ENCODE peak calls at places on chromosomes 11 and 22, in four cellular contexts. One of them, this sample, is unnamed.

GRCh38 chr11:22539851-22540376 is 85.7 kb downstream of the FANCF start:
- DNase-seq in GM12878: no peak
- DNase-seq in HL-60: no peak
- DNase-seq in K562: no peak
- DNase-seq in this sample: no peak

GRCh38 chr22:44049369-44050231 is 25.5 kb downstream of the PARVB start:
- DNase-seq in GM12878: no peak
- DNase-seq in HL-60: no peak
- DNase-seq in K562: no peak
- DNase-seq in this sample: no peak

GRCh38 chr11:132200303-132200936 is 830.0 kb downstream of the NTM start:
- DNase-seq in GM12878: no peak
- DNase-seq in HL-60: no peak
- DNase-seq in K562: no peak
- DNase-seq in this sample: no peak

GRCh38 chr11:70739811-70740474 is 341.6 kb downstream of the CTTN start:
- DNase-seq in GM12878: no peak
- DNase-seq in HL-60: no peak
- DNase-seq in K562: no peak
- DNase-seq in this sample: no peak

GRCh38 chr22:24706732-24707476 is 67.6 kb downstream of the PIWIL3 start:
- DNase-seq in GM12878: no peak
- DNase-seq in HL-60: no peak
- DNase-seq in K562: no peak
- DNase-seq in this sample: no peak

GRCh38 chr11:79088967-79089366 is 351.9 kb downstream of the TENM4 start:
- DNase-seq in GM12878: no peak
- DNase-seq in HL-60: no peak
- DNase-seq in K562: no peak
- DNase-seq in this sample: no peak

GRCh38 chr11:1073261-1073724 is 1.4 kb upstream of the MUC2 start:
- DNase-seq in GM12878: no peak
- DNase-seq in HL-60: peak
- DNase-seq in K562: no peak
- DNase-seq in this sample: no peak

GRCh38 chr11:71325418-71326327 is 73.3 kb upstream of the SHANK2 start:
- DNase-seq in GM12878: no peak
- DNase-seq in HL-60: no peak
- DNase-seq in K562: no peak
- DNase-seq in this sample: no peak

GRCh38 chr22:21043856-21044535 is 1.8 kb upstream of the LRRC74B start:
- DNase-seq in GM12878: no peak
- DNase-seq in HL-60: no peak
- DNase-seq in K562: no peak
- DNase-seq in this sample: no peak

GRCh38 chr11:131682373-131683015 is 312.1 kb downstream of the NTM start:
- DNase-seq in GM12878: no peak
- DNase-seq in HL-60: no peak
- DNase-seq in K562: no peak
- DNase-seq in this sample: no peak

GRCh38 chr11:45885274-45885920 is at the start of gene MAPK8IP1:
- DNase-seq in GM12878: no peak
- DNase-seq in HL-60: peak
- DNase-seq in K562: peak
- DNase-seq in this sample: peak

GRCh38 chr11:64687204-64687603 is 35.8 kb downstream of the NRXN2 start:
- DNase-seq in GM12878: no peak
- DNase-seq in HL-60: no peak
- DNase-seq in K562: no peak
- DNase-seq in this sample: no peak

DNA sequence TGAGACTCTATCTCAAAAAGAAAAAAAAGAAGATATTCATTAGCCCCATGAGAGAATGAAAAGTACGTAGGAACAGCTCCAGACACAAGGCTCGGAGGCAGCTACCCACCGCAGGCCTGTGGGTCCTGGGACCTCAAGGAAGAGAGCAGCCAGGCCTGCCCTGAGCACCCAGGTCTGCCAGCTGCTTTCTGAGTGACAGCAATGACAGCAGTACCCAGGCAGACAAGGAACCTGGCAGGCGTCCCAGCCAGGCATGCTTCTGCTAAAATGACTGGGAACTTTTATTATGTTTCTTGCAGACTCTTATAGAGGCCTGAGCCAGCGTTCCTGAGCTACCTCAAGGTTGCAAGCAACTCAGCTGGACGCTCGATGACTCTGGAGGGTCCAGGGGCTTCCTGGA is 31.6 kb downstream of the CPT1A start:
- DNase-seq in GM12878: no peak
- DNase-seq in HL-60: no peak
- DNase-seq in K562: no peak
- DNase-seq in this sample: no peak
- TF ChIP-seq SPI1 in GM12878: no peak
- TF ChIP-seq SPI1 in HL-60: no peak
- TF ChIP-seq SPI1 in K562: no peak
- TF ChIP-seq SPI1 in this sample: no peak

GRCh38 chr11:32435947-32436750 is 810 bp upstream of the WT1 start:
- DNase-seq in GM12878: no peak
- DNase-seq in HL-60: no peak
- DNase-seq in K562: no peak
- DNase-seq in this sample: no peak

GRCh38 chr11:32434387-32435151 is 770 bp downstream of the WT1 start:
- DNase-seq in GM12878: no peak
- DNase-seq in HL-60: peak
- DNase-seq in K562: peak
- DNase-seq in this sample: no peak

GRCh38 chr11:32436751-32437405 is 1.5 kb upstream of the WT1 start:
- DNase-seq in GM12878: no peak
- DNase-seq in HL-60: no peak
- DNase-seq in K562: no peak
- DNase-seq in this sample: no peak

GRCh38 chr11:32435152-32435480 is 223 bp downstream of the WT1 start:
- DNase-seq in GM12878: no peak
- DNase-seq in HL-60: peak
- DNase-seq in K562: peak
- DNase-seq in this sample: no peak

DNA sequence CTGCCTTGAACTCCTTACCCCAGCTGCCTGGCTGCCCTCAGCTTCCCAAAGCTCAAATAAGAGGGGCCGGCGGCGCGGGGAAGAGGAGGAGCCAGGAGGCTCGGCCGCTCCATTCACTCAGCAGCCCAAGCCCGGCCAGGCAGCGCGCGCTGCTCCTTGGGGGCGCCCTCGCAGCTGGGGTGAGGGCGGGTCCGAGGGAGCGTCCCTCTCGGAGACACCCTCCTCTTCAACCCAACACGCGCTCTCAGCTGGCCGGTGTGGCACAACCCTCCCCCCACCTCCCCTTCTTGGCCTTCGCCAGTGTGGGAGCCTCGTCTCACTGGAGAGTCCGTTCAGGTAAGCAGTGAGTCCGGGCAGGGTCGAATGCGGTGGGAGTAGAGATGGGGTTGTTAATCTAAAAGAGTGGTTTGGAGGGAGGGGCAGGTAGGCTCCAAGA is at the start of gene WT1:
- DNase-seq in GM12878: no peak
- DNase-seq in HL-60: peak
- DNase-seq in K562: peak
- DNase-seq in this sample: no peak
- TF ChIP-seq SPI1 in GM12878: no peak
- TF ChIP-seq SPI1 in HL-60: no peak
- TF ChIP-seq SPI1 in K562: no peak
- TF ChIP-seq SPI1 in this sample: no peak

DNA sequence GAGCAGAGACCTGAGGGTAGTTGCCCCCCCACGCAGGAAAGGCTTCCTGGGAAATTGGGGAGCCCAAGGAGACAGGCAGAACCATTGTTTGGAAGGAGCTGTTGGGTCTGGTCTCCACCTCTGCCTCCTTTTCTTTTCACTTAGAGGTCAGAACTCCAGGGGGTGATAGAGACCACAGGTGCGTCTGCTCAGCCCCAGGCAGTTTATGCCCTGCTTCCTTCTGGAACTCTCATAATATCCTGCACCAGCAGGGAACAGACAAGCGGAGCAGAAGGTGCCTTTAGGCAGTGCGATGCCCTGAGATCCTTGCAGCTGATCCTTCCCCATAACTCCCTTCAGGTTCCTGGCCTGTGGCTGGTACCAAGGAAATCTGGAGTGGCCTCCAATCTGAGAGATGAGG is 120.2 kb downstream of the NECTIN1 start:
- DNase-seq in GM12878: no peak
- DNase-seq in HL-60: no peak
- DNase-seq in K562: no peak
- DNase-seq in this sample: no peak
- TF ChIP-seq SPI1 in GM12878: no peak
- TF ChIP-seq SPI1 in HL-60: no peak
- TF ChIP-seq SPI1 in K562: no peak
- TF ChIP-seq SPI1 in this sample: no peak

DNA sequence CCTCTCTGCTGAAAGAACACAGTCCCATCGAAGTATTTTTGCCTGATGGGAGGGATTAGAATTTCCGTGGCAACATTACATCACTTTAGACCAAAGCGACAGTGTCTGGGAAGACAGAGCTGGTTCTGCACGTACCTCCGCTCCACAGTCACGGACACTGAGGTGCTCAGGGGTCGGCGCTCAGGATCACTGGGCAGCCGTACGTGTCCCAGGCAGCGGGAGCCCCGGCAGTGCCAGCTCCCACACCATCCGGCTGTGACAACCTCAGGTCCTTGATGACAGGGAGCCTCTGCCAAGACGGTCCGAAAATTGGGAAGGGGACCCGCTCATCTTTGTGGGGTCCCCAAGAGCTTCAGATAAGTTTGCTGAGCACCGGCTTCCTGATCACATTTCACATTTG is 61.8 kb upstream of the LINC01488 start:
- DNase-seq in GM12878: no peak
- DNase-seq in HL-60: no peak
- DNase-seq in K562: no peak
- DNase-seq in this sample: no peak
- TF ChIP-seq SPI1 in GM12878: no peak
- TF ChIP-seq SPI1 in HL-60: no peak
- TF ChIP-seq SPI1 in K562: no peak
- TF ChIP-seq SPI1 in this sample: no peak

GRCh38 chr11:2121227-2122130 is 17.7 kb downstream of the IGF2 start:
- DNase-seq in GM12878: no peak
- DNase-seq in HL-60: no peak
- DNase-seq in K562: no peak
- DNase-seq in this sample: no peak

GRCh38 chr11:2123628-2123960 is 15.6 kb downstream of the IGF2 start:
- DNase-seq in GM12878: no peak
- DNase-seq in HL-60: no peak
- DNase-seq in K562: no peak
- DNase-seq in this sample: no peak

GRCh38 chr11:2122907-2123627 is 16.1 kb downstream of the IGF2 start:
- DNase-seq in GM12878: no peak
- DNase-seq in HL-60: no peak
- DNase-seq in K562: peak
- DNase-seq in this sample: no peak

GRCh38 chr11:2120359-2121100 is 18.7 kb downstream of the IGF2 start:
- DNase-seq in GM12878: no peak
- DNase-seq in HL-60: no peak
- DNase-seq in K562: no peak
- DNase-seq in this sample: no peak

GRCh38 chr11:2122222-2122906 is 16.8 kb downstream of the IGF2 start:
- DNase-seq in GM12878: no peak
- DNase-seq in HL-60: no peak
- DNase-seq in K562: no peak
- DNase-seq in this sample: no peak
- TF ChIP-seq SPI1 in GM12878: no peak
- TF ChIP-seq SPI1 in HL-60: no peak
- TF ChIP-seq SPI1 in K562: no peak
- TF ChIP-seq SPI1 in this sample: no peak

GRCh38 chr11:83000381-83000780 is 71.3 kb downstream of the RAB30 start:
- DNase-seq in GM12878: no peak
- DNase-seq in HL-60: no peak
- DNase-seq in K562: no peak
- DNase-seq in this sample: no peak

GRCh38 chr11:83004855-83005556 is 66.7 kb downstream of the RAB30 start:
- DNase-seq in GM12878: no peak
- DNase-seq in HL-60: no peak
- DNase-seq in K562: no peak
- DNase-seq in this sample: no peak

GRCh38 chr11:83002522-83002921 is 69.2 kb downstream of the RAB30 start:
- DNase-seq in GM12878: no peak
- DNase-seq in HL-60: no peak
- DNase-seq in K562: no peak
- DNase-seq in this sample: no peak

GRCh38 chr11:82999232-82999631 is 72.5 kb downstream of the RAB30 start:
- DNase-seq in GM12878: no peak
- DNase-seq in HL-60: no peak
- DNase-seq in K562: no peak
- DNase-seq in this sample: no peak

DNA sequence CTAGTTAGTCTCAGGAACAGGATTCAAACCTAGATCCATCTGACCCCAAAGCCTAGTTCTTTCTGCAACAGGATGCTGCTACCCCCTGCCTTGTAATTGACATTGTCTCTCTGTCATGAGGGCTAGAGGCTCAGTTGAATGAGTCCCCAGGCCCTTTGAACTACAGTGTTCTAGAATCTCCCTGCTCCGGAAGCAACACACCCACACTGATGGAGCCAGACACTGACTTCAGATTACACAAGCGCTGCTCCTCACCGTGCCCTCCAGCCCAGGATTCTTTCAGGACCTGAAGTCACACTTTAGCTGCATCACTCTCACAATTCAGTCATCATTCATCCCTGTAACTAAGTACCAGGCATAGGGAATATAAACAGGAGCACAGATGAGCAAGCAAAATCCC is 69.7 kb downstream of the RAB30 start:
- DNase-seq in GM12878: no peak
- DNase-seq in HL-60: no peak
- DNase-seq in K562: no peak
- DNase-seq in this sample: no peak
- TF ChIP-seq SPI1 in GM12878: no peak
- TF ChIP-seq SPI1 in HL-60: no peak
- TF ChIP-seq SPI1 in K562: no peak
- TF ChIP-seq SPI1 in this sample: no peak

GRCh38 chr11:10780040-10780439 is 28.7 kb downstream of the EIF4G2 start:
- DNase-seq in GM12878: no peak
- DNase-seq in HL-60: no peak
- DNase-seq in K562: no peak
- DNase-seq in this sample: no peak

GRCh38 chr11:10777393-10777793 is 26.3 kb downstream of the CTR9 start:
- DNase-seq in GM12878: no peak
- DNase-seq in HL-60: no peak
- DNase-seq in K562: no peak
- DNase-seq in this sample: no peak

GRCh38 chr11:10778217-10778970 is 27.3 kb downstream of the CTR9 start:
- DNase-seq in GM12878: no peak
- DNase-seq in HL-60: no peak
- DNase-seq in K562: no peak
- DNase-seq in this sample: no peak

GRCh38 chr11:10779086-10779485 is 28.0 kb downstream of the CTR9 start:
- DNase-seq in GM12878: no peak
- DNase-seq in HL-60: no peak
- DNase-seq in K562: no peak
- DNase-seq in this sample: no peak

DNA sequence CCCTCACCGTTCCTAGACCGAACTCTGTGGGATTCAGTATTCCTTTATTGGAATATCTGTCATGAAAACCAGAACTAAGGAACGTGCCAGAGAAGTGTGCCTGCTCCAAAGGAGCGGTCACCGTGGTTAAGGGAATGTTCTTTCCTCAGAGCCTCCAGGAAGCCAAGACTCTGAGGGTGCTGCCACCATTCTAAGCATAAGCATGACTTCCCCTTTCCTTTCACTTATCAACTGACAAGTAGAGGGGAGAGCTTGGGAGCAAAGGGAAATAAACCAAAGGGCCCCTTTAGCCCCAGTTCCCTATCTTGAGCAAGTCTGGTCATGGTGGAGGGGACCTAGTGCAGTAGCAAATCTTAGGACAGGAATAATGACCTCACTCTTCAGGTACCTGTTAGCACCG is 26.8 kb downstream of the CTR9 start:
- DNase-seq in GM12878: no peak
- DNase-seq in HL-60: no peak
- DNase-seq in K562: no peak
- DNase-seq in this sample: no peak
- TF ChIP-seq SPI1 in GM12878: no peak
- TF ChIP-seq SPI1 in HL-60: peak
- TF ChIP-seq SPI1 in K562: peak
- TF ChIP-seq SPI1 in this sample: no peak

This sample was measured in GM12891.